ENCODE peak calls at places on chromosomes 11 and 22, in five cellular contexts. S is AG09319; U is fibroblast of lung; H is stimulated activated CD4-positive, alpha-beta T cell treated with anti-CD3 and anti-CD28 coated beads, Interleukin-15, amount 100 ng/mL, for 1 hour; G is fibroblast of villous mesenchyme. M is an unnamed sample.

GRCh38 chr11:111378185-111378772 is 796 bp downstream of the POU2AF1 start:
- DNase-seq in U (no peak), H (no peak), S (no peak), G (no peak), M (no peak)

GRCh38 chr11:75490221-75491181 is 35.2 kb downstream of the GDPD5 start:
- DNase-seq in H (no peak), G (no peak), S (no peak), U (no peak), M (no peak)

GRCh38 chr11:132911186-132911585 is 621.1 kb downstream of the OPCML start:
- DNase-seq in H (no peak), U (peak; percentile 72), S (no peak), G (no peak), M (no peak)

GRCh38 chr11:74505911-74506310 is 12.4 kb upstream of the LIPT2 start:
- DNase-seq in H (no peak), S (no peak), G (no peak), U (no peak), M (no peak)

GRCh38 chr11:57214494-57214893 is 22.6 kb downstream of the APLNR start:
- DNase-seq in G (peak; percentile 69), S (peak; percentile 34), H (no peak), U (peak; percentile 69), M (no peak)

GRCh38 chr22:26587991-26588613 is 1.8 kb downstream of the TPST2 start:
- DNase-seq in H (no peak), S (no peak), U (no peak), G (no peak), M (no peak)

GRCh38 chr11:2260491-2261364 is 9.7 kb downstream of the ASCL2 start:
- DNase-seq in H (no peak), S (no peak), U (no peak), G (no peak), M (no peak)

GRCh38 chr11:114197799-114198500 is 98.2 kb upstream of the NNMT start:
- DNase-seq in U (peak; percentile 100), H (no peak), G (peak; percentile 98), S (no peak), M (no peak)

GRCh38 chr22:48496987-48497650 is 1330.6 kb downstream of the BRD1 start:
- DNase-seq in S (no peak), H (no peak), G (no peak), U (no peak), M (no peak)

GRCh38 chr11:69121021-69121420 is 34.7 kb upstream of the SMIM38 start:
- DNase-seq in H (no peak), U (no peak), G (no peak), S (no peak), M (no peak)

GRCh38 chr22:25045176-25045575 is 92.7 kb downstream of the KIAA1671 start:
- DNase-seq in G (no peak), S (no peak), H (no peak), U (no peak), M (no peak)

GRCh38 chr11:12841946-12842630 is 167.0 kb upstream of the RASSF10 start:
- DNase-seq in S (no peak), G (peak; percentile 92), U (peak; percentile 72), H (no peak), M (no peak)

GRCh38 chr11:30411383-30411782 is 88.5 kb downstream of the ARL14EP start:
- DNase-seq in S (no peak), H (no peak), U (no peak), G (no peak), M (no peak)

GRCh38 chr11:45666648-45667642 is 1.5 kb upstream of the CHST1 start:
- DNase-seq in G (no peak), U (no peak), H (no peak), S (no peak), M (no peak)

GRCh38 chr11:62710001-62710345 is 2.5 kb downstream of the GNG3 start:
- DNase-seq in H (no peak), U (peak; percentile 55), G (peak; percentile 72), S (no peak), M (no peak)

GRCh38 chr11:59801981-59802638 is 8.5 kb downstream of the MRPL16 start:
- DNase-seq in G (peak; percentile 11), U (no peak), H (no peak), S (no peak), M (no peak)

GRCh38 chr22:45720875-45721378 is 49.3 kb downstream of the ATXN10 start:
- DNase-seq in G (no peak), S (no peak), U (no peak), H (no peak), M (no peak)

GRCh38 chr11:19633276-19633675 is 79.4 kb upstream of the NAV2 start:
- DNase-seq in S (no peak), G (no peak), U (peak; percentile 50), H (no peak), M (no peak)

GRCh38 chr11:61962213-61963015 is 5.0 kb downstream of the FTH1 start:
- DNase-seq in G (peak; percentile 34), H (no peak), S (no peak), U (peak; percentile 54), M (no peak)

GRCh38 chr11:65491163-65491465 is 7.7 kb upstream of the MALAT1 start:
- DNase-seq in H (no peak), S (no peak), G (peak; percentile 56), U (no peak), M (no peak)

GRCh38 chr11:32333335-32333991 is 101.9 kb downstream of the WT1 start:
- DNase-seq in S (peak; percentile 24), H (no peak), G (peak; percentile 60), U (peak; percentile 68), M (no peak)